ENCODE peak calls at places on chromosomes 1 and 21, in eight cellular contexts. X is stimulated activated CD8-positive, alpha-beta memory T cell treated with anti-CD3 and anti-CD28 coated beads, Interleukin-7, amount 100 ng/mL, for 1 hour; B is activated T-cell treated with anti-CD3 and anti-CD28 coated beads for 1 hour; P is CD8-positive, alpha-beta T cell; Z is head of caudate nucleus; W is ecto neural progenitor cell; I is effector memory CD8-positive, alpha-beta T cell; N is A172. S is an unnamed sample.
A peak's percentile ranks its signal among the peaks of the same experiment; 100 is the strongest.

GRCh38 chr1:99424087-99424486 is 159.8 kb downstream of the PLPPR4 start:
- DNase-seq in X (no peak), B (no peak), P (no peak), Z (no peak), W (no peak), I (no peak), N (no peak), S (no peak)

GRCh38 chr1:85940621-85941306 is 215.8 kb downstream of the COL24A1 start:
- DNase-seq in X (no peak), B (no peak), P (no peak), Z (no peak), W (no peak), I (no peak), N (no peak), S (no peak)

GRCh38 chr1:173329747-173330146 is 122.6 kb upstream of the TNFSF4 start:
- DNase-seq in X (no peak), B (no peak), P (no peak), Z (no peak), W (no peak), I (no peak), N (peak; percentile 30), S (no peak)

GRCh38 chr1:12525311-12526181 is 92.5 kb downstream of the DHRS3 start:
- DNase-seq in X (no peak), B (no peak), P (no peak), Z (peak; percentile 1), W (no peak), I (no peak), N (no peak), S (no peak)

GRCh38 chr1:229339520-229339919 is 3.3 kb downstream of the CCSAP start:
- DNase-seq in X (no peak), B (no peak), P (no peak), Z (no peak), W (no peak), I (no peak), N (no peak), S (no peak)

GRCh38 chr1:70778934-70779333 is 268.7 kb downstream of the PTGER3 start:
- DNase-seq in X (no peak), B (no peak), P (no peak), Z (no peak), W (no peak), I (no peak), N (no peak), S (no peak)

GRCh38 chr21:14773777-14774345 is 227.7 kb upstream of the SAMSN1 start:
- DNase-seq in X (no peak), B (peak; percentile 32), P (peak; percentile 25), Z (peak; percentile 28), W (peak; percentile 62), I (peak; percentile 44), N (no peak), S (peak; percentile 9)

GRCh38 chr21:41643246-41643966 is 123.4 kb downstream of the RIPK4 start:
- DNase-seq in X (no peak), B (no peak), P (no peak), Z (no peak), W (no peak), I (no peak), N (peak; percentile 87), S (no peak)

GRCh38 chr21:42830456-42831455 is 48.6 kb downstream of the WDR4 start:
- DNase-seq in X (no peak), B (no peak), P (no peak), Z (no peak), W (no peak), I (no peak), N (no peak), S (no peak)

GRCh38 chr1:236465959-236466303 is 57.9 kb upstream of the LGALS8 start:
- DNase-seq in X (no peak), B (no peak), P (no peak), Z (no peak), W (no peak), I (peak; percentile 2), N (no peak), S (no peak)

GRCh38 chr1:164443836-164444235 is 115.1 kb upstream of the PBX1 start:
- DNase-seq in X (no peak), B (no peak), P (no peak), Z (no peak), W (no peak), I (no peak), N (no peak), S (no peak)

GRCh38 chr1:11307837-11308236 is 34.8 kb downstream of the UBIAD1 start:
- DNase-seq in X (no peak), B (no peak), P (no peak), Z (no peak), W (no peak), I (no peak), N (peak; percentile 68), S (no peak)

GRCh38 chr1:15245593-15246325 is 1.3 kb upstream of the FHAD1 start:
- DNase-seq in X (no peak), B (no peak), P (no peak), Z (no peak), W (no peak), I (no peak), N (no peak), S (no peak)

GRCh38 chr1:206784471-206784903 is 12.2 kb upstream of the IL10 start:
- DNase-seq in X (peak; percentile 19), B (peak; percentile 58), P (peak; percentile 75), Z (no peak), W (no peak), I (peak; percentile 53), N (no peak), S (no peak)